ENCODE peak calls at places on chromosomes 12 and 14, in seven cellular contexts. T, P, Z, H, D, X and A are unnamed samples.

GRCh38 chr14:65469903-65470302 is 57.4 kb downstream of the FUT8 start:
- DNase-seq in T (no peak), P (no peak), Z (no peak), H (no peak), D (no peak), X (no peak), A (no peak)

GRCh38 chr12:66235626-66236281 is 46.7 kb downstream of the IRAK3 start:
- DNase-seq in T (no peak), P (no peak), Z (no peak), H (peak), D (no peak), X (peak), A (no peak)

GRCh38 chr14:50397461-50398196 is 948 bp upstream of the CDKL1 start:
- DNase-seq in T (peak), P (no peak), Z (peak), H (peak), D (no peak), X (peak), A (no peak)

GRCh38 chr12:106918746-106919145 is 37.0 kb upstream of the TMEM263 start:
- DNase-seq in T (no peak), P (peak), Z (no peak), H (peak), D (no peak), X (no peak), A (no peak)

GRCh38 chr12:131536337-131536736 is 174.6 kb upstream of the SFSWAP start:
- DNase-seq in T (no peak), P (no peak), Z (no peak), H (no peak), D (no peak), X (no peak), A (no peak)

GRCh38 chr14:96385385-96385784 is 6.5 kb upstream of the AK7 start:
- DNase-seq in T (no peak), P (no peak), Z (no peak), H (no peak), D (no peak), X (no peak), A (no peak)

GRCh38 chr12:6777386-6777785 is 5.1 kb downstream of the LAG3 start:
- DNase-seq in T (no peak), P (no peak), Z (no peak), H (no peak), D (no peak), X (no peak), A (no peak)

GRCh38 chr12:12441891-12442461 is 85.1 kb downstream of the BORCS5 start:
- DNase-seq in T (no peak), P (no peak), Z (no peak), H (peak), D (no peak), X (no peak), A (no peak)

GRCh38 chr12:51361419-51362016 is 15.0 kb upstream of the CELA1 start:
- DNase-seq in T (no peak), P (no peak), Z (no peak), H (no peak), D (no peak), X (no peak), A (no peak)

GRCh38 chr12:118603610-118604361 is 227.4 kb downstream of the SUDS3 start:
- DNase-seq in T (no peak), P (no peak), Z (no peak), H (no peak), D (no peak), X (no peak), A (no peak)

GRCh38 chr14:90534838-90535555 is 138.2 kb downstream of the CALM1 start:
- DNase-seq in T (no peak), P (no peak), Z (no peak), H (no peak), D (no peak), X (no peak), A (no peak)

GRCh38 chr12:76649091-76649490 is 89.5 kb upstream of the OSBPL8 start:
- DNase-seq in T (no peak), P (no peak), Z (no peak), H (no peak), D (no peak), X (no peak), A (no peak)

GRCh38 chr14:54600685-54601084 is 33.8 kb downstream of the SAMD4A start:
- DNase-seq in T (no peak), P (no peak), Z (no peak), H (peak), D (no peak), X (peak), A (peak)

GRCh38 chr12:124828264-124829007 is 35.2 kb downstream of the SCARB1 start:
- DNase-seq in T (no peak), P (no peak), Z (no peak), H (no peak), D (no peak), X (peak), A (peak)

GRCh38 chr12:122203301-122203967 is at the start of gene B3GNT4:
- DNase-seq in T (no peak), P (peak), Z (peak), H (peak), D (no peak), X (peak), A (no peak)

GRCh38 chr12:56657416-56658379 is 11.9 kb upstream of the ATP5F1B start:
- DNase-seq in T (no peak), P (no peak), Z (no peak), H (no peak), D (no peak), X (no peak), A (no peak)

GRCh38 chr12:94640134-94640928 is 10.0 kb downstream of the TMCC3 start:
- DNase-seq in T (peak), P (no peak), Z (no peak), H (peak), D (no peak), X (peak), A (no peak)

GRCh38 chr14:68518180-68518579 is 274.7 kb downstream of the ZFP36L1 start:
- DNase-seq in T (no peak), P (no peak), Z (no peak), H (no peak), D (no peak), X (no peak), A (no peak)

GRCh38 chr12:67981236-67982164 is 7.7 kb upstream of the IFNG-AS1 start:
- DNase-seq in T (no peak), P (no peak), Z (no peak), H (peak), D (peak), X (peak), A (peak)

GRCh38 chr14:23926543-23926942 is 27.0 kb upstream of the DHRS4 start:
- DNase-seq in T (no peak), P (no peak), Z (no peak), H (no peak), D (no peak), X (no peak), A (no peak)

GRCh38 chr12:118035194-118036041 is 18.9 kb downstream of the RFC5 start:
- DNase-seq in T (no peak), P (peak), Z (no peak), H (peak), D (no peak), X (peak), A (no peak)

GRCh38 chr12:92706594-92706993 is 3.8 kb downstream of the PLEKHG7 start:
- DNase-seq in T (no peak), P (no peak), Z (no peak), H (no peak), D (no peak), X (no peak), A (no peak)

GRCh38 chr14:54177861-54178591 is 218.8 kb upstream of the CDKN3 start:
- DNase-seq in T (no peak), P (no peak), Z (no peak), H (no peak), D (no peak), X (peak), A (no peak)

GRCh38 chr12:76790564-76791552 is 26.9 kb downstream of the ZDHHC17 start:
- DNase-seq in T (peak), P (no peak), Z (no peak), H (peak), D (no peak), X (peak), A (no peak)

GRCh38 chr14:61475316-61475715 is 153.9 kb downstream of the PRKCH start:
- DNase-seq in T (peak), P (peak), Z (no peak), H (peak), D (no peak), X (peak), A (no peak)

GRCh38 chr14:102052522-102052921 is 34.3 kb downstream of the HSP90AA1 start:
- DNase-seq in T (no peak), P (no peak), Z (peak), H (no peak), D (no peak), X (no peak), A (no peak)

GRCh38 chr14:104107611-104108569 is 22.4 kb downstream of the ASPG start:
- DNase-seq in T (no peak), P (no peak), Z (peak), H (no peak), D (no peak), X (peak), A (no peak)

GRCh38 chr12:65594373-65594772 is 229.9 kb upstream of the HMGA2 start:
- DNase-seq in T (no peak), P (no peak), Z (no peak), H (no peak), D (no peak), X (no peak), A (peak)